ENCODE peak calls at places on chromosomes 1 and 21, in seven cellular contexts. F is colonic mucosa, J is cardiac muscle cell, I is epithelial cell of esophagus, R is AG10803, Z is adrenal gland, O is tibial nerve. S is an unnamed sample.

GRCh38 chr1:113692824-113693431 is 66.4 kb downstream of the PHTF1 start:
- DNase-seq in Z (no peak), R (no peak), I (no peak), F (no peak), J (no peak), O (no peak), S (no peak)

GRCh38 chr1:236862231-236862591 is 67.1 kb downstream of the MTR start:
- DNase-seq in O (no peak), Z (no peak), J (no peak), I (no peak), F (no peak), R (no peak), S (no peak)

GRCh38 chr1:239858058-239858457 is 233.6 kb upstream of the FMN2 start:
- DNase-seq in Z (no peak), I (peak), J (no peak), O (no peak), R (no peak), F (no peak), S (no peak)

GRCh38 chr21:37537391-37537996 is 170.9 kb downstream of the DYRK1A start:
- DNase-seq in I (no peak), O (no peak), Z (no peak), R (no peak), J (no peak), F (no peak), S (no peak)

GRCh38 chr1:217029311-217030157 is 306.3 kb upstream of the ESRRG start:
- DNase-seq in J (peak), F (peak), R (peak), Z (peak), O (peak), I (peak), S (peak)

GRCh38 chr1:146034976-146035469 is 13.5 kb upstream of the HJV start:
- DNase-seq in R (no peak), J (peak), F (no peak), O (no peak), Z (no peak), I (no peak), S (no peak)

GRCh38 chr1:208045410-208046252 is 134.7 kb upstream of the CD34 start:
- DNase-seq in R (no peak), I (no peak), J (no peak), F (peak), Z (no peak), O (no peak), S (no peak)

GRCh38 chr1:151482017-151482416 is 22.7 kb upstream of the POGZ start:
- DNase-seq in I (no peak), F (no peak), O (no peak), J (no peak), Z (no peak), R (no peak), S (no peak)

GRCh38 chr1:77542784-77543183 is 139.7 kb downstream of the ZZZ3 start:
- DNase-seq in R (peak), I (no peak), J (peak), F (no peak), O (no peak), Z (no peak), S (no peak)

GRCh38 chr1:208134491-208134890 is 109.7 kb downstream of the PLXNA2 start:
- DNase-seq in J (no peak), F (no peak), I (no peak), R (no peak), Z (no peak), O (no peak), S (no peak)

GRCh38 chr1:41752514-41753170 is 166.1 kb downstream of the HIVEP3 start:
- DNase-seq in R (no peak), I (peak), Z (no peak), O (no peak), J (no peak), F (no peak), S (no peak)

GRCh38 chr1:198633675-198634121 is 5.1 kb upstream of the PTPRC start:
- DNase-seq in F (no peak), O (no peak), Z (no peak), I (no peak), J (no peak), R (no peak), S (no peak)

GRCh38 chr1:162206749-162207635 is 137.5 kb downstream of the NOS1AP start:
- DNase-seq in J (peak), I (peak), R (no peak), O (no peak), Z (peak), F (peak), S (no peak)

GRCh38 chr1:6245869-6246496 is 2.0 kb downstream of the HES3 start:
- DNase-seq in J (no peak), I (peak), R (no peak), Z (no peak), O (no peak), F (peak), S (no peak)
- H3K4me3 ChIP-seq in J (peak), I (no peak), R (no peak), Z (no peak), O (no peak), F (peak), S (peak)

GRCh38 chr1:114757455-114758250 is at the start of gene CSDE1:
- DNase-seq in J (peak), R (peak), O (peak), F (peak), I (peak), Z (peak), S (peak)
- TF ChIP-seq CTCF in J (peak), R (peak), O (no peak), F (no peak), I (peak), Z (peak), S (peak)

DNA sequence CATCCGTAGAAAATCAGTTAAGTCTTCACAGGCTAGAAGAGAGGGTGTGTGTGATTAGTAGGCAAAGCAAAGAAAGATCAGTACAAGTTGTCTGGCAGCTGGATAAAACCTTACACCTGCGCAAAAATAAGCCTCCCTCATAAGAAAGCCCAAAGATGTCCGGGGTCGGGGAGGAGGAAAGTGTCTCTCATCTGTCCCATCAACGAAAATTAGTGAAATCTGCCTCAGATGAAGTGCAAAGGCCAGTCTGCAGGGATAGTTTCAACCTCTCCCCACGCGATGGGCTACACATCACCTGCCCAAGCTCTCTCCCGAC is 333.9 kb downstream of the SRGAP2C start:
- DNase-seq in R (no peak), J (no peak), Z (no peak), F (no peak), O (no peak), I (no peak), S (no peak)
- H3K4me3 ChIP-seq in R (no peak), J (peak), Z (no peak), F (peak), O (peak), I (peak), S (peak)

DNA sequence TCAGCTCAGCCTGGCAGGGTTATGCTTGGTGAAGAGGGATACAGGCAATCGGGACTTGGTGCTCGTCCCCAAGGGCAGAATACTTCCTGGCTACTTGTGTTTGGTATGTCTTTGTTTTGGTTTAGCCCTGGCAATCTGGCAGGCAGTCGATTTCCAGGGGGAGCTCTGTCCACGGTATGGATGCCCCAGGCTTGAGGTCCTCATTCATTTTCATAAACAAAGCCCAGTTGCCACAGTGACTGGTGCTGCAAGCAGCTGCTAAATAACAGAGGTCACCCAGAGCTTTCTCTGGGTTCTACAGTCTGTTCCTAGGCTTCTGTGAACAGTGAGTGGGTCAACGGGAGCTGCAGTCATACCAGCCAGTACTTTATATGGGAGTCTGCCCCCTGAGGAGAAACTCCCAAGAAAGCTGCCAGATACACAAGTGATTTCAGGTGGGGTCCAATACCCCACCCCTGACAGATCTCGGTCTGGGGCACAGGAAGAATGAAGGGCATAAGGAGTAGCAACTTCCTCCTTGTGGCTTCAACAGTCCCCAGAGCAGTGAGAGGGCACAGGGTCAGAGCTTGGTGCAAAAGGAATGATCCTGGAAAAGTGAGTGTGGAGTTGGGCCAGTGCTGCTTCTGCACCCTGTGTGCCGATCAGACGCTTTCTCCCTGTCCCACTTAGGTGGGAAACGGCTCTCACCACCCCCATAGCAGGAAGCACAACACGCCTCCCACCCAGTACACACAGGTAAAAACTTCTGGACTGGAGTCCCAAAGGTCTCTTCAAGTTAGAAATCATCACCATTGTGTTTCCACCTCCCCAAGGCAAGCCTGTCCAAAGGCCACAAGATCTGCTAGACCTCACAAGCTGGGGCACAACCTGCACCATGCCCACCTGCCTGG is 55.5 kb downstream of the TGFBR3 start:
- DNase-seq in F (peak), J (peak), R (peak), O (peak), I (peak), Z (peak), S (peak)
- TF ChIP-seq CTCF in F (no peak), J (peak), R (peak), O (no peak), I (peak), Z (peak), S (peak)

GRCh38 chr1:61079898-61080336 is 2.4 kb upstream of the NFIA start:
- DNase-seq in O (peak), J (peak), F (peak), R (peak), I (peak), Z (peak), S (peak)

GRCh38 chr1:61081135-61081636 is 1.2 kb upstream of the NFIA start:
- DNase-seq in O (no peak), Z (no peak), I (no peak), R (no peak), F (no peak), J (no peak), S (no peak)

GRCh38 chr1:61081637-61082335 is 575 bp upstream of the NFIA start:
- DNase-seq in I (peak), R (peak), F (peak), J (peak), Z (peak), O (no peak), S (no peak)

GRCh38 chr1:61079276-61079897 is 3.0 kb upstream of the NFIA start:
- DNase-seq in J (no peak), Z (no peak), F (peak), O (peak), I (peak), R (no peak), S (no peak)

GRCh38 chr1:61080408-61081134 is 1.8 kb upstream of the NFIA start:
- DNase-seq in O (no peak), F (no peak), Z (no peak), I (no peak), R (no peak), J (no peak), S (no peak)
- H3K4me3 ChIP-seq in O (no peak), F (no peak), Z (no peak), I (no peak), R (no peak), J (peak), S (peak)

GRCh38 chr21:45322231-45322959 is 34.7 kb upstream of the POFUT2 start:
- DNase-seq in F (no peak), J (no peak), O (no peak), I (no peak), R (no peak), Z (no peak), S (no peak)
- TF ChIP-seq CTCF in F (no peak), J (no peak), O (no peak), I (no peak), R (no peak), Z (no peak), S (no peak)

DNA sequence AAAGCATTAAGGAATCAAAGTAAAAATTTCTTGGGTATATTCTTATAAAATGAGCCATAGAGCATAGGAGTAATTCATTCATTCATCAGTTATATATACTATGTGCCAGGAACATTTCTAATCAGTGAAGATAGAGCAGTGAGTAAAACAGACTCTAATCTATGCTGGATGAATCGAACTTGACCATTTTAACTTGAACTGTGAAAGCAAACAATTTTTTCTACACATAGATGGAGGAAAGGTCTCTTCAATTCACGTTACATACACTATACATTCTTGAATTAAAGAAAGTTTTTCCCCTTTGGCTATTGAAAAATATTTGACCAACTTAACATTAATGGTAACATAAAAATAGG is 1.6 kb downstream of the MACO1 start:
- DNase-seq in F (no peak), R (no peak), Z (no peak), I (no peak), J (no peak), O (no peak), S (no peak)
- H3K4me3 ChIP-seq in F (peak), R (peak), Z (no peak), I (peak), J (peak), O (no peak), S (peak)

GRCh38 chr1:44620072-44620471 is 54.2 kb downstream of the TMEM53 start:
- DNase-seq in I (no peak), R (no peak), J (no peak), F (no peak), Z (no peak), O (no peak), S (no peak)
- TF ChIP-seq CTCF in I (no peak), R (no peak), J (no peak), F (no peak), Z (no peak), O (no peak), S (no peak)

DNA sequence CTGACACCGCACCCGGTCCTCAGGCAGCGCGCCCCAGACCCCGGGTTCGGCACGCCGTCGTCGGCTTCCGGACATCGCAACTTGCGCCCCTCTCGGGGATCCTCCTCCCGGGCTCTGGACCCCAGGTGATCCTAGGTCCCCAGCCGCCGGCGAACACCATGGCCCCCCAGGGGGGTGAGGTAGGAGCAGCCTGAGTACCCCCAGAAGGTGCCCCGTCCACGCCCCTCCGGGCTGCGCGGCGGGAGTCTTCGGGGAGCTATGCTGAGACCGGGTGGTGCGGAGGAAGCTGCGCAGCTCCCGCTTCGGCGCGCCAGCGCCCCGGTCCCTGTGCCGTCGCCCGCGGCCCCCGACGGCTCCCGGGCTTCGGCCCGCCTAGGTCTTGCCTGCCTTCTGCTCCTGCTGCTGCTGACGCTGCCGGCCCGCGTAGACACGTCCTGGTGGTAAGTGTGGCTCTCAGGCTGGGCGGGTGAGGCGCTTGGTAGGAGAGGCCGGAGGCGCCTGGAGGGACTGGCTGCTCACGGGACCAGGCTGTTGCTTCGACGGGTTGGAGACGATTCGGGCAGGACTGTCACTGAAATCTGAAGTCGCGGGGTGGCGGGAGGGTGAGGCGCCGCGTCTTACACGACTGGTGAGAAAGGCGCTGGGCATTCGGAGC is 367 bp downstream of the WNT2B start:
- DNase-seq in I (peak), O (no peak), R (no peak), J (no peak), Z (peak), F (no peak), S (no peak)
- H3K4me3 ChIP-seq in I (peak), O (peak), R (peak), J (peak), Z (no peak), F (peak), S (peak)

GRCh38 chr1:246012271-246012854 is 494.7 kb downstream of the SMYD3 start:
- DNase-seq in J (peak), I (peak), R (peak), Z (no peak), O (no peak), F (no peak), S (no peak)
- TF ChIP-seq CTCF in J (peak), I (peak), R (peak), Z (peak), O (peak), F (peak), S (peak)

S was measured in HFF-Myc.